ENCODE peak calls at places on chromosomes 16 and 17, in ten cellular contexts. C is anterior cingulate cortex; U is stimulated activated naive B cell treated with anti-CD40 and anti-IgM and Interleukin-4, amounts not matched to agents 10 μg/mL and 1 μg/mL and 100 μg/mL, for 72 hours; X is A172; F is H54; D is M059J; Z is neuronal stem cell; I is NCI-H460; Y is AG09319; J is iPS-NIHi11. H is an unnamed sample.

GRCh38 chr16:79845006-79845733 is 244.6 kb upstream of the MAF start:
- DNase-seq in C (no peak), U (peak), X (no peak), F (no peak), D (no peak), Z (no peak), I (no peak), Y (no peak), J (no peak), H (no peak)

GRCh38 chr16:15466886-15467781 is 32.7 kb downstream of the BMERB1 start:
- DNase-seq in C (no peak), U (no peak), X (peak), F (no peak), D (peak), Z (no peak), I (no peak), Y (no peak), J (no peak), H (no peak)

GRCh38 chr17:77959216-77959925 is 868 bp downstream of the TNRC6C start:
- DNase-seq in C (no peak), U (peak), X (no peak), F (no peak), D (peak), Z (no peak), I (no peak), Y (no peak), J (peak), H (no peak)

GRCh38 chr17:75910699-75911098 is 6.0 kb upstream of the MRPL38 start:
- DNase-seq in C (no peak), U (no peak), X (no peak), F (no peak), D (no peak), Z (no peak), I (no peak), Y (no peak), J (no peak), H (no peak)

GRCh38 chr16:4333308-4333638 is 17.4 kb downstream of the GLIS2 start:
- DNase-seq in C (no peak), U (no peak), X (no peak), F (no peak), D (no peak), Z (no peak), I (no peak), Y (no peak), J (no peak), H (no peak)

GRCh38 chr16:19840524-19841110 is 44.0 kb downstream of the GPRC5B start:
- DNase-seq in C (no peak), U (no peak), X (no peak), F (no peak), D (no peak), Z (no peak), I (no peak), Y (no peak), J (no peak), H (no peak)

GRCh38 chr16:8931864-8932263 is 31.8 kb downstream of the USP7 start:
- DNase-seq in C (no peak), U (no peak), X (peak), F (no peak), D (peak), Z (peak), I (peak), Y (peak), J (peak), H (no peak)

GRCh38 chr17:64455993-64456885 is 7.3 kb downstream of the MILR1 start:
- DNase-seq in C (no peak), U (no peak), X (peak), F (no peak), D (no peak), Z (no peak), I (no peak), Y (no peak), J (no peak), H (no peak)

GRCh38 chr16:4176794-4177438 is 60.7 kb upstream of the ADCY9 start:
- DNase-seq in C (no peak), U (peak), X (peak), F (peak), D (peak), Z (no peak), I (peak), Y (no peak), J (peak), H (peak)

GRCh38 chr17:50541916-50542688 is 4.9 kb upstream of the SPATA20 start:
- DNase-seq in C (peak), U (peak), X (peak), F (peak), D (peak), Z (peak), I (peak), Y (peak), J (peak), H (peak)

GRCh38 chr17:31260151-31260550 is 36.9 kb downstream of the OMG start:
- DNase-seq in C (no peak), U (no peak), X (no peak), F (no peak), D (no peak), Z (no peak), I (no peak), Y (no peak), J (no peak), H (no peak)

GRCh38 chr16:30660424-30661251 is 2.4 kb downstream of the FBRS start:
- DNase-seq in C (no peak), U (peak), X (peak), F (no peak), D (no peak), Z (no peak), I (no peak), Y (no peak), J (no peak), H (no peak)

GRCh38 chr17:79026345-79027273 is 2.6 kb downstream of the C1QTNF1 start:
- DNase-seq in C (no peak), U (no peak), X (peak), F (peak), D (peak), Z (no peak), I (no peak), Y (no peak), J (peak), H (no peak)

GRCh38 chr16:19666451-19666850 is 51.6 kb downstream of the KNOP1 start:
- DNase-seq in C (no peak), U (no peak), X (no peak), F (no peak), D (no peak), Z (no peak), I (no peak), Y (no peak), J (no peak), H (no peak)

GRCh38 chr17:78223765-78224164 is 7.7 kb upstream of the TMEM235 start:
- DNase-seq in C (no peak), U (no peak), X (no peak), F (no peak), D (no peak), Z (no peak), I (no peak), Y (no peak), J (no peak), H (no peak)

GRCh38 chr17:63714550-63715277 is 14.8 kb upstream of the LIMD2 start:
- DNase-seq in C (no peak), U (no peak), X (no peak), F (no peak), D (peak), Z (no peak), I (no peak), Y (no peak), J (no peak), H (no peak)

GRCh38 chr17:78535285-78536197 is 41.7 kb downstream of the DNAH17 start:
- DNase-seq in C (no peak), U (no peak), X (no peak), F (no peak), D (no peak), Z (no peak), I (no peak), Y (no peak), J (no peak), H (no peak)

GRCh38 chr16:72501739-72502653 is 330.0 kb upstream of the PMFBP1 start:
- DNase-seq in C (no peak), U (peak), X (peak), F (peak), D (peak), Z (peak), I (peak), Y (peak), J (peak), H (peak)

GRCh38 chr16:49952386-49952785 is 72.6 kb upstream of the CNEP1R1 start:
- DNase-seq in C (no peak), U (no peak), X (peak), F (no peak), D (peak), Z (no peak), I (no peak), Y (no peak), J (no peak), H (no peak)

GRCh38 chr16:84061236-84061830 is 18.7 kb upstream of the SLC38A8 start:
- DNase-seq in C (no peak), U (no peak), X (no peak), F (no peak), D (no peak), Z (no peak), I (no peak), Y (no peak), J (no peak), H (no peak)

GRCh38 chr17:39791296-39791992 is 53.7 kb downstream of the GRB7 start:
- DNase-seq in C (no peak), U (peak), X (no peak), F (no peak), D (no peak), Z (peak), I (no peak), Y (no peak), J (no peak), H (no peak)

GRCh38 chr17:27224526-27225315 is 69.2 kb upstream of the WSB1 start:
- DNase-seq in C (no peak), U (no peak), X (peak), F (no peak), D (peak), Z (no peak), I (no peak), Y (no peak), J (no peak), H (no peak)

GRCh38 chr17:78933025-78933958 is 8.1 kb upstream of the TIMP2 start:
- DNase-seq in C (no peak), U (peak), X (peak), F (peak), D (peak), Z (no peak), I (peak), Y (peak), J (no peak), H (peak)

GRCh38 chr16:61313931-61314330 is 722.3 kb downstream of the CDH8 start:
- DNase-seq in C (no peak), U (no peak), X (peak), F (no peak), D (no peak), Z (no peak), I (no peak), Y (no peak), J (no peak), H (no peak)